ENCODE peak calls at places on chromosomes 11 and 22, in eight cellular contexts. X, D, M, N, F, I, H and W are unnamed samples.

GRCh38 chr11:121482231-121483129 is 29.7 kb upstream of the SORL1-AS1 start:
- ATAC-seq in N (peak; percentile 42), F (peak; percentile 86), M (no peak), I (peak; percentile 93), D (peak; percentile 86), H (no peak), X (no peak), W (peak; percentile 87)

GRCh38 chr11:62439785-62440602 is 21.2 kb downstream of the SCGB1A1 start:
- ATAC-seq in N (peak; percentile 43), H (peak; percentile 65), D (no peak), X (peak; percentile 49), I (no peak), F (no peak), M (peak; percentile 35), W (no peak)

GRCh38 chr11:47847537-47847891 is 636 bp downstream of the NUP160 start:
- ATAC-seq in N (no peak), M (no peak), F (no peak), D (no peak), X (no peak), I (no peak), H (no peak), W (no peak)

GRCh38 chr22:46564084-46564714 is 26.8 kb upstream of the CELSR1 start:
- ATAC-seq in M (peak; percentile 57), F (no peak), H (no peak), N (peak; percentile 41), D (no peak), X (peak; percentile 25), I (peak; percentile 9), W (no peak)

GRCh38 chr11:82315093-82315492 is 418.6 kb downstream of the FAM181B start:
- ATAC-seq in N (no peak), M (no peak), D (no peak), I (peak; percentile 84), F (no peak), X (no peak), H (no peak), W (no peak)

GRCh38 chr22:44465563-44465962 is 32.5 kb downstream of the RTL6 start:
- ATAC-seq in M (no peak), F (no peak), N (no peak), D (no peak), X (no peak), H (no peak), I (no peak), W (no peak)

GRCh38 chr11:1077033-1077416 is 2.4 kb downstream of the MUC2 start:
- ATAC-seq in M (no peak), I (no peak), X (peak; percentile 37), H (no peak), F (no peak), D (no peak), N (no peak), W (no peak)

GRCh38 chr22:35205956-35206355 is 51.3 kb upstream of the HMGXB4 start:
- ATAC-seq in N (no peak), I (no peak), D (no peak), F (no peak), X (no peak), H (no peak), M (no peak), W (no peak)

GRCh38 chr11:121437018-121437685 is 15.0 kb upstream of the SORL1 start:
- ATAC-seq in D (peak; percentile 68), M (peak; percentile 59), F (no peak), X (peak; percentile 26), H (no peak), N (peak; percentile 23), I (peak; percentile 21), W (peak; percentile 89)

GRCh38 chr11:59792507-59792906 is 18.1 kb downstream of the MRPL16 start:
- ATAC-seq in D (no peak), X (no peak), H (no peak), M (no peak), N (no peak), F (no peak), I (no peak), W (no peak)

GRCh38 chr11:980438-981365 is 55.0 kb downstream of the AP2A2 start:
- ATAC-seq in X (no peak), M (no peak), N (no peak), F (no peak), D (no peak), H (no peak), I (no peak), W (no peak)

GRCh38 chr11:133197425-133197824 is 334.9 kb downstream of the OPCML start:
- ATAC-seq in M (no peak), F (no peak), N (no peak), H (no peak), X (no peak), D (no peak), I (no peak), W (no peak)

GRCh38 chr11:8080674-8081590 is at the start of gene TUB:
- ATAC-seq in N (peak; percentile 34), M (peak; percentile 58), I (no peak), F (peak; percentile 46), X (peak; percentile 36), H (peak; percentile 70), D (peak; percentile 48), W (peak; percentile 59)

GRCh38 chr11:69233761-69234136 is 60.2 kb upstream of the MYEOV start:
- ATAC-seq in D (no peak), H (no peak), M (no peak), N (no peak), F (no peak), X (no peak), I (no peak), W (no peak)

GRCh38 chr22:23984430-23984829 is 4.5 kb downstream of the GSTT2 start:
- ATAC-seq in H (no peak), D (peak; percentile 90), F (no peak), M (peak; percentile 32), I (no peak), N (no peak), X (no peak), W (peak; percentile 90)

GRCh38 chr11:128018692-128019091 is 568.7 kb downstream of the ETS1 start:
- ATAC-seq in M (no peak), N (no peak), D (no peak), H (no peak), F (no peak), X (no peak), I (no peak), W (no peak)

GRCh38 chr22:31089101-31090100 is 8.3 kb downstream of the SMTN start:
- ATAC-seq in M (peak; percentile 13), F (no peak), D (no peak), X (peak; percentile 23), H (no peak), N (peak; percentile 22), I (peak; percentile 15), W (no peak)

GRCh38 chr22:21016644-21017420 is 1.9 kb downstream of the P2RX6 start:
- ATAC-seq in D (no peak), F (no peak), M (no peak), N (no peak), X (no peak), H (no peak), I (no peak), W (no peak)

GRCh38 chr22:50027639-50028537 is 15.3 kb upstream of the IL17REL start:
- ATAC-seq in I (no peak), N (no peak), D (peak; percentile 68), X (no peak), F (no peak), H (peak; percentile 79), M (no peak), W (peak; percentile 71)

GRCh38 chr11:117684111-117684510 is 112.9 kb downstream of the DSCAML1 start:
- ATAC-seq in M (no peak), N (no peak), H (no peak), I (no peak), X (no peak), F (no peak), D (no peak), W (no peak)

GRCh38 chr11:28621648-28622215 is 513.5 kb downstream of the METTL15 start:
- ATAC-seq in I (no peak), D (no peak), M (peak; percentile 58), N (peak; percentile 56), H (peak; percentile 79), X (peak; percentile 54), F (no peak), W (no peak)

GRCh38 chr22:24068377-24068680 is 57.2 kb downstream of the CABIN1 start:
- ATAC-seq in X (no peak), M (no peak), D (no peak), N (no peak), I (no peak), H (no peak), F (no peak), W (no peak)

GRCh38 chr22:17369553-17370035 is 334 bp downstream of the CECR2 start:
- ATAC-seq in I (peak; percentile 48), F (peak; percentile 59), D (peak; percentile 41), N (peak; percentile 10), H (peak; percentile 72), X (no peak), M (peak; percentile 40), W (peak; percentile 23)

GRCh38 chr11:62892077-62892922 is 11.6 kb downstream of the SLC3A2 start:
- ATAC-seq in X (no peak), F (no peak), I (peak; percentile 56), M (no peak), H (no peak), D (peak; percentile 37), N (no peak), W (peak; percentile 49)

GRCh38 chr11:15196704-15197103 is 82.0 kb downstream of the INSC start:
- ATAC-seq in I (no peak), D (no peak), H (no peak), N (no peak), F (no peak), X (no peak), M (no peak), W (no peak)

GRCh38 chr22:19121631-19122142 is 525 bp downstream of the DGCR2 start:
- ATAC-seq in D (peak; percentile 23), X (peak; percentile 37), H (peak; percentile 56), F (peak; percentile 21), M (peak; percentile 64), N (peak; percentile 32), I (peak; percentile 40), W (peak; percentile 40)

GRCh38 chr11:14075118-14075601 is 112.6 kb downstream of the SPON1 start:
- ATAC-seq in M (no peak), X (no peak), H (no peak), D (peak; percentile 98), F (peak; percentile 99), N (no peak), I (no peak), W (peak; percentile 99)

GRCh38 chr11:119449498-119449897 is 26.5 kb upstream of the THY1 start:
- ATAC-seq in D (no peak), M (no peak), F (no peak), H (no peak), X (no peak), I (no peak), N (no peak), W (no peak)